ENCODE peak calls at places on chromosomes 5 and 9, in five cellular contexts. Z is ACHN; W is stimulated activated naive CD4-positive, alpha-beta T cell; Y is RWPE1; D is stimulated activated naive B cell treated with anti-CD40 and anti-IgM and Interleukin-4, amounts not matched to agents 10 μg/mL and 1 μg/mL and 100 μg/mL, for 72 hours. X is an unnamed sample.

GRCh38 chr9:134570726-134571325 is 70.8 kb upstream of the COL5A1 start:
- DNase-seq in Z (no peak), Y (no peak), W (no peak), D (no peak), X (no peak)

GRCh38 chr9:385818-386398 is 171.2 kb downstream of the DOCK8 start:
- DNase-seq in Z (peak; percentile 66), W (no peak), Y (peak; percentile 34), D (no peak), X (peak; percentile 42)

GRCh38 chr5:60727032-60727431 is 27.1 kb upstream of the DEPDC1B start:
- DNase-seq in W (no peak), Y (no peak), Z (no peak), D (no peak), X (no peak)

GRCh38 chr9:95511232-95511951 is 5.4 kb downstream of the PTCH1 start:
- DNase-seq in W (no peak), Z (peak; percentile 64), Y (peak; percentile 68), D (peak; percentile 9), X (peak; percentile 80)

GRCh38 chr5:79561525-79561893 is 47.6 kb upstream of the HOMER1 start:
- DNase-seq in Z (no peak), D (no peak), Y (no peak), W (no peak), X (no peak)

GRCh38 chr5:96628406-96628805 is 33.8 kb upstream of the CAST start:
- DNase-seq in Z (no peak), W (no peak), Y (no peak), D (no peak), X (no peak)

GRCh38 chr5:122091942-122092600 is 14.0 kb upstream of the LOX start:
- DNase-seq in D (no peak), Z (peak; percentile 67), Y (peak; percentile 42), W (no peak), X (peak; percentile 65)

GRCh38 chr9:116565986-116566385 is 121.1 kb upstream of the TRIM32 start:
- DNase-seq in Y (no peak), W (no peak), D (no peak), Z (no peak), X (no peak)

GRCh38 chr9:36486454-36486932 is 86.2 kb upstream of the MELK start:
- DNase-seq in Y (peak; percentile 45), D (no peak), W (no peak), Z (peak; percentile 19), X (no peak)

GRCh38 chr5:135553688-135554462 is 18.1 kb upstream of the NEUROG1 start:
- DNase-seq in D (no peak), Y (peak; percentile 77), Z (peak; percentile 64), W (no peak), X (peak; percentile 23)

GRCh38 chr9:75087279-75087823 is 604 bp downstream of the NMRK1 start:
- DNase-seq in W (peak; percentile 24), D (peak; percentile 4), Y (peak; percentile 45), Z (peak; percentile 45), X (peak; percentile 62)